ENCODE peak calls at places on chromosomes 11 and 22, in four cellular contexts. I, Z, X and C are unnamed samples.

GRCh38 chr11:36672815-36673450 is 74.9 kb upstream of the RAG2 start:
- DNase-seq in X (peak; percentile 15), Z (peak; percentile 58), I (peak; percentile 30), C (no peak)

GRCh38 chr11:47324520-47324919 is 28.0 kb downstream of the MYBPC3 start:
- DNase-seq in X (no peak), I (no peak), Z (no peak), C (no peak)

GRCh38 chr22:41178425-41178975 is 26.6 kb upstream of the L3MBTL2 start:
- DNase-seq in Z (no peak), X (no peak), I (no peak), C (no peak)

GRCh38 chr11:12399355-12399754 is 22.0 kb downstream of the PARVA start:
- DNase-seq in X (no peak), I (no peak), Z (no peak), C (no peak)

GRCh38 chr11:18011633-18012313 is 1.1 kb downstream of the SERGEF start:
- DNase-seq in X (no peak), Z (no peak), I (no peak), C (no peak)

GRCh38 chr22:38696606-38697005 is 4.1 kb downstream of the JOSD1 start:
- DNase-seq in Z (peak; percentile 92), I (no peak), X (no peak), C (no peak)

GRCh38 chr11:120339394-120339890 is 3.2 kb downstream of the ARHGEF12 start:
- DNase-seq in I (no peak), X (no peak), Z (peak; percentile 35), C (no peak)

GRCh38 chr22:39478461-39478860 is 21.6 kb downstream of the MGAT3 start:
- DNase-seq in Z (no peak), I (peak; percentile 45), X (no peak), C (no peak)

GRCh38 chr11:86681039-86681745 is 8.8 kb upstream of the ME3 start:
- DNase-seq in Z (no peak), X (no peak), I (no peak), C (no peak)

GRCh38 chr11:61727401-61727811 is 25.0 kb upstream of the MYRF start:
- DNase-seq in I (no peak), Z (no peak), X (no peak), C (no peak)

GRCh38 chr11:61726775-61727174 is 25.7 kb upstream of the MYRF start:
- DNase-seq in Z (no peak), I (no peak), X (no peak), C (no peak)

GRCh38 chr11:61730222-61730994 is 22.0 kb upstream of the MYRF start:
- DNase-seq in I (peak; percentile 70), Z (no peak), X (no peak), C (no peak)

GRCh38 chr11:61728940-61729219 is 23.6 kb upstream of the MYRF start:
- DNase-seq in I (no peak), X (no peak), Z (peak; percentile 58), C (no peak)

GRCh38 chr11:61728066-61728939 is 24.1 kb upstream of the MYRF start:
- DNase-seq in X (no peak), Z (no peak), I (no peak), C (no peak)
- H3K4me3 ChIP-seq in X (no peak overlapping the region), Z (no peak overlapping the region), I (no peak overlapping the region), C (no peak overlapping the region)

DNA sequence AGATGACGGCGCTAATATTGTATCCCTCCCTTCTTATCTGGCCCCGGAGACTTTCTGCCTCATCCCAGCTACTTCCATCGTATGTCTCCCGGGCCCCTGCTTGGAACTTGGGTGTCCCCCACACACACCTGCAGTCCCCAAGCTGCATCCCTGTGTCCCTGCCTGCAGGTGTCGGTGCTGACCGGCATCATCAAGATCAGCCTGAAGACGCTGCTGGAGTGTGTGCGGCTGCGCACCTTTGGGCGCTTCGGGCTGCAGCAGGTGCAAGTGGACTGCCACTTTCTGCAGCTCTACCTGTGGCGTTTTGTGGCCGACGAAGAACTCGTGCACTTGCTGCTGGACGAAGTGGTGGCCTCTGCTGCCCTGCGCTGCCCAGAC is 524 bp upstream of the TM7SF2 start:
- DNase-seq in Z (no peak), I (peak; percentile 24), X (no peak), C (no peak)
- H3K4me3 ChIP-seq in Z (no peak overlapping the region), I (no peak overlapping the region), X (peak overlapping the region; percentile 1), C (no peak overlapping the region)

DNA sequence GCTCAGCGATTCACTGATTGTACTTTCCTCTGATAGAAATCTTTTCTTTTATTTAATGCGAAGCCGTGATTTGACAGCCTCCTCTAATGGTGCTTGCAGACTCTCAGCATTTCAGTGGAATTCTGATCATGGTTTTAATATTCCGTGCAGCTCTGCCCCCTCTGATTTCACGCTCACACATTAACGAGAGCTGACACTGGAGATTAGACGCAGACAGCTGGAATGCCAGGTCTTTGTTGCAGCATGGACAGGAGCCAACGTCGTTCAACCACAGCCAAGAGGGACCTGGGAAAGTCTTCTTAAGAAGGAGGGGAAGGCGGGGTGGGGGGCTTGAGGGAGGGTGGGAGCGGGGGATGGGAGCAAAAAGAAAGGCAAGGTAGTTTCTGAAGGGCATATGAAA is 186.4 kb downstream of the BLID start:
- DNase-seq in Z (peak; percentile 28), X (no peak), I (peak; percentile 29), C (peak; percentile 38)
- H3K4me3 ChIP-seq in Z (peak overlapping the region; percentile 46), X (peak overlapping the region; percentile 15), I (no peak overlapping the region), C (peak overlapping the region; percentile 31)

GRCh38 chr11:2379471-2380174 is 2.5 kb downstream of the CD81 start:
- DNase-seq in X (no peak), Z (peak; percentile 37), I (no peak), C (no peak)
- H3K4me3 ChIP-seq in X (no peak overlapping the region), Z (peak overlapping the region; percentile 73), I (no peak overlapping the region), C (peak overlapping the region; percentile 41)

GRCh38 chr11:67073908-67074307 is 17.3 kb downstream of the RHOD start:
- DNase-seq in Z (no peak), I (no peak), X (no peak), C (no peak)

GRCh38 chr11:67076202-67076601 is 19.6 kb downstream of the RHOD start:
- DNase-seq in X (no peak), Z (no peak), I (no peak), C (no peak)

GRCh38 chr11:67072295-67072694 is 15.6 kb downstream of the RHOD start:
- DNase-seq in Z (no peak), X (no peak), I (no peak), C (no peak)

GRCh38 chr11:67066333-67066709 is 9.7 kb downstream of the RHOD start:
- DNase-seq in X (no peak), Z (no peak), I (no peak), C (no peak)

GRCh38 chr11:67071420-67072284 is 15.0 kb downstream of the RHOD start:
- DNase-seq in I (peak; percentile 70), Z (peak; percentile 36), X (peak; percentile 86), C (peak; percentile 69)
- H3K4me3 ChIP-seq in I (no peak overlapping the region), Z (no peak overlapping the region), X (no peak overlapping the region), C (peak overlapping the region; percentile 73)

DNA sequence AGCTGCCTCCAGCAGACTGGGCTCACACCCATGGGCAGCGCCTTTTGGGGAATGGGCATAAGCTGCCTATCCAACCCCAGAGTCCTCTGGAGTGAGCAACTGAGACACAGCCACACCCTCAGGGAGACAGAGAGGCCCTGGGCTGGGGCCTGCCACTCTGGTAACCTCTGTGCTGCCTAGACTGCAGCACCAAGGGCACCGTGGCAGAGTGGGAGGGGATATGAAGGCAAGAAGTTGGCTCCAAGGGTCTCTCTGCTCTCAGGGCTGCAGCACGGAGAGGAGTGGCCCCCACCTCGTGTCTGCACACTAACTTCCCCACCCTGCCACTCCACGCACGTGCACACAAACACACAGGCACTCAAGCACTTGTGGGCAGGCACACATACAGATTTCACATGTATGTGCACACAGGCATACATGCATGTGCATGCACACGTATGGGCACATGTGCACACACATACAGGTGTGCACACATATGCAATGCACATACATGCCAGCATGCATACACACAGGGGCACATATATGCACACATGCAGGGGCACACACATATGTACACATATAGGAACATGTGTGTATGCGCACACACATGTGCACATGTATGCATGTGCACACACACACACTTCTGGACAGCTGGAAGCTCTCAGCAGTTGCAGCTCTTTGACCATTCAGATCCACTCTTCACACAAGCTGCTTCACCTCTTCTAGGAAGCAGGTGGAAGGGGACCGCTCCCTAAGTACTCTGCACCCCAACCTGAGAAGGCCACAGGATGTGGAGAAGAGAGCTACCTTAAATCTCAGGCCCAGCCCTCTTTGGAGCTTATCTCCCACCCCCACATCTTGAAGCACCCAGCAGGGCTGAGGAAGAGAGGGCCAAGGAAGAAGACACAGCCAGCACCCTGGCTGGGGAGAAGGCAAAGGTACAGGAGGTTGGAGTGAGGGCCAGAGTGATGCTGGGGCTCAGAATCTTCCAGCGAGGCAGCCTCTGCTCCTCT is 4.3 kb downstream of the IGSF9B start:
- DNase-seq in Z (no peak), I (no peak), X (no peak), C (no peak)
- H3K4me3 ChIP-seq in Z (no peak overlapping the region), I (no peak overlapping the region), X (peak overlapping the region; percentile 28), C (no peak overlapping the region)

GRCh38 chr11:130426223-130427048 is 2.0 kb downstream of the ADAMTS8 start:
- DNase-seq in I (no peak), X (no peak), Z (no peak), C (no peak)
- H3K4me3 ChIP-seq in I (no peak overlapping the region), X (no peak overlapping the region), Z (no peak overlapping the region), C (no peak overlapping the region)

DNA sequence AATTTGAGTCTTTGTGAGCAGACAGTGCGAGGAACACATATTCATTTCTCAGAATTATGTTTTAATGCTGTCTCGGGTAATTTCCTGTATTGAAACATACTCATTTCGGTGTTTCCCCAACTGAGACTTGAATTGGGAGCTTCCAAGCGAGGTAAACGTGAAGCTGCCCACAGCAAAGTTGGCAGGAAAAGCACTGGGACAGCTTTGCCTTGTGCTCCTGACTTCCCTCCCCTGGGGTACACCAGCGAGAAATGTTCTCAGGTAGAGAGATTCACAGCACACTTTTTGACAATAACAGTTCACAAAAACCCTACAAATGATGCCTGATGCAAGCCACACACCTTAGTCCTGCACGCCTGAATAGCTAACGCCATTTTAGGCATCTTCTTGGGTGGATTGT is 3.1 kb downstream of the HTR3B start:
- DNase-seq in X (no peak), Z (no peak), I (no peak), C (no peak)
- H3K4me3 ChIP-seq in X (no peak overlapping the region), Z (no peak overlapping the region), I (no peak overlapping the region), C (no peak overlapping the region)